ENCODE peak calls at places on chromosomes 16 and 17, in seven cellular contexts. R is substantia nigra; U is stimulated activated naive CD8-positive, alpha-beta T cell treated with anti-CD3 and anti-CD28 coated beads, Interleukin-15, Interleukin-2, amounts not matched to agents 100 U/mL and 50 U/mL, for 24 hours; L is cardiac fibroblast; O is RWPE1; B is fibroblast of lung; F is mucosa of gallbladder. M is an unnamed sample.

GRCh38 chr17:72142614-72143013 is 21.8 kb downstream of the SOX9 start:
- DNase-seq in B (no peak), O (no peak), F (no peak), R (no peak), U (no peak), L (no peak), M (no peak)

GRCh38 chr17:14152726-14153125 is 83.4 kb downstream of the COX10 start:
- DNase-seq in O (no peak), F (no peak), L (peak; percentile 7), U (no peak), R (no peak), B (no peak), M (no peak)

GRCh38 chr17:8173871-8174322 is 2.3 kb downstream of the TMEM107 start:
- DNase-seq in L (peak; percentile 55), U (no peak), O (no peak), R (no peak), B (no peak), F (no peak), M (no peak)

GRCh38 chr17:79498854-79499253 is 112.0 kb downstream of the RBFOX3 start:
- DNase-seq in F (no peak), L (no peak), O (no peak), R (no peak), U (no peak), B (no peak), M (no peak)

GRCh38 chr16:30541502-30542329 is 7.1 kb upstream of the ZNF747 start:
- DNase-seq in R (no peak), F (no peak), B (peak; percentile 77), O (no peak), L (peak; percentile 79), U (no peak), M (no peak)

GRCh38 chr17:78040561-78041400 is 82.3 kb downstream of the TNRC6C start:
- DNase-seq in R (peak; percentile 74), F (peak; percentile 42), L (peak; percentile 55), U (peak; percentile 21), O (peak; percentile 54), B (peak; percentile 65), M (peak; percentile 35)

GRCh38 chr17:6633263-6633662 is 7.2 kb downstream of the KIAA0753 start:
- DNase-seq in L (no peak), O (no peak), F (no peak), B (no peak), R (no peak), U (no peak), M (no peak)

GRCh38 chr16:68490829-68491575 is 42.7 kb upstream of the SMPD3 start:
- DNase-seq in O (peak; percentile 97), F (peak; percentile 88), R (no peak), B (no peak), L (no peak), U (no peak), M (peak; percentile 25)

GRCh38 chr16:14325921-14326401 is 254.8 kb downstream of the MRTFB start:
- DNase-seq in U (no peak), F (no peak), B (no peak), R (no peak), O (no peak), L (peak; percentile 61), M (no peak)

GRCh38 chr16:8774208-8774607 is 23.2 kb downstream of the TMEM186 start:
- DNase-seq in O (no peak), R (no peak), L (no peak), F (no peak), B (no peak), U (no peak), M (no peak)

GRCh38 chr16:80958284-80958683 is 48.4 kb downstream of the CMC2 start:
- DNase-seq in B (no peak), O (no peak), L (no peak), U (no peak), R (no peak), F (no peak), M (no peak)

GRCh38 chr16:16021988-16022682 is 72.7 kb downstream of the ABCC1 start:
- DNase-seq in B (peak; percentile 98), F (peak; percentile 93), U (no peak), O (peak; percentile 98), L (peak; percentile 96), R (peak; percentile 18), M (peak; percentile 97)

GRCh38 chr17:49521521-49522185 is 26.6 kb downstream of the NGFR start:
- DNase-seq in O (no peak), U (no peak), R (no peak), F (no peak), L (no peak), B (no peak), M (no peak)

GRCh38 chr16:16019488-16019887 is 70.1 kb downstream of the ABCC1 start:
- DNase-seq in F (no peak), R (no peak), U (no peak), O (peak; percentile 68), B (peak; percentile 66), L (peak; percentile 55), M (peak; percentile 45)

GRCh38 chr16:67269766-67270165 is 9.6 kb upstream of the PLEKHG4 start:
- DNase-seq in F (no peak), R (no peak), U (no peak), O (no peak), L (peak; percentile 52), B (no peak), M (no peak)

GRCh38 chr17:3683054-3683511 is 12.9 kb downstream of the P2RX5 start:
- DNase-seq in F (no peak), U (peak; percentile 70), B (no peak), L (no peak), R (no peak), O (peak; percentile 67), M (no peak)

GRCh38 chr17:32569171-32570080 is 82.6 kb downstream of the CDK5R1 start:
- DNase-seq in L (no peak), F (no peak), O (peak; percentile 81), R (no peak), B (no peak), U (no peak), M (peak; percentile 38)

GRCh38 chr17:39527220-39527813 is 66.0 kb downstream of the CDK12 start:
- DNase-seq in O (no peak), L (peak; percentile 41), U (no peak), B (peak; percentile 15), F (no peak), R (no peak), M (no peak)

GRCh38 chr17:77356690-77357201 is 216.0 kb downstream of the SEC14L1 start:
- DNase-seq in U (peak; percentile 5), F (peak; percentile 11), O (no peak), R (no peak), L (no peak), B (no peak), M (no peak)

GRCh38 chr16:11105038-11105903 is 150.7 kb downstream of the SOCS1 start:
- DNase-seq in O (peak; percentile 32), B (peak; percentile 97), L (peak; percentile 96), R (no peak), F (peak; percentile 42), U (peak; percentile 42), M (peak; percentile 82)

GRCh38 chr16:46789499-46790414 is 41.2 kb downstream of the C16orf87 start:
- DNase-seq in L (peak; percentile 67), R (peak; percentile 8), B (peak; percentile 67), U (peak; percentile 80), F (peak; percentile 82), O (peak; percentile 63), M (peak; percentile 16)

GRCh38 chr17:14790518-14790917 is 474.6 kb downstream of the PMP22 start:
- DNase-seq in F (no peak), U (no peak), L (peak; percentile 57), R (no peak), B (peak; percentile 70), O (no peak), M (no peak)

GRCh38 chr16:80803341-80804060 is 897 bp downstream of the CDYL2 start:
- DNase-seq in L (peak; percentile 13), F (no peak), U (peak; percentile 51), R (no peak), O (peak; percentile 8), B (peak; percentile 11), M (no peak)

GRCh38 chr17:79053251-79053925 is 21.2 kb upstream of the ENGASE start:
- DNase-seq in L (no peak), R (no peak), O (no peak), F (no peak), B (no peak), U (no peak), M (peak; percentile 89)